ENCODE peak calls at places on chromosomes 12 and 14, in five cellular contexts. A is A549; H is CD8-positive, alpha-beta memory T cell; V is ecto neural progenitor cell; W is endothelial cell. P is an unnamed sample.

GRCh38 chr12:105423237-105423636 is 92.7 kb downstream of the C12orf75 start:
- DNase-seq in H (no peak), V (no peak), W (no peak), A (no peak), P (no peak)

GRCh38 chr12:55629058-55629841 is 7.4 kb upstream of the OR10P1 start:
- DNase-seq in W (no peak), H (no peak), A (no peak), V (no peak), P (peak; percentile 11)

GRCh38 chr14:100535287-100536131 is 51.7 kb downstream of the BEGAIN start:
- DNase-seq in H (peak; percentile 39), A (no peak), V (peak; percentile 41), W (no peak), P (no peak)

GRCh38 chr12:19744760-19745218 is 305.5 kb downstream of the AEBP2 start:
- DNase-seq in V (no peak), H (no peak), W (no peak), A (no peak), P (no peak)

GRCh38 chr12:50162225-50162624 is 4.9 kb downstream of the CERS5 start:
- DNase-seq in V (no peak), A (no peak), H (no peak), W (no peak), P (peak; percentile 77)

GRCh38 chr12:75910452-75910722 is 121.2 kb downstream of the PHLDA1 start:
- DNase-seq in H (no peak), V (no peak), W (no peak), A (no peak), P (no peak)

GRCh38 chr12:132151145-132151765 is 7.0 kb downstream of the NOC4L start:
- DNase-seq in V (no peak), A (no peak), W (no peak), H (peak; percentile 49), P (no peak)

GRCh38 chr12:25591132-25591531 is 38.0 kb upstream of the LMNTD1 start:
- DNase-seq in V (no peak), A (no peak), H (no peak), W (peak; percentile 8), P (no peak)